ENCODE peak calls at places on chromosomes 13 and 19, in nine cellular contexts. One of them, this sample, is unnamed.
A peak's percentile ranks its signal among the peaks of the same experiment; 100 is the strongest.

GRCh38 chr13:102779426-102780159 is 6.0 kb upstream of the TEX30 start:
- DNase-seq in iPS DF 6.9: no peak
- DNase-seq in adipocyte: no peak
- DNase-seq in uterus: no peak
- DNase-seq in DND-41: peak; percentile 45
- DNase-seq in lung: no peak
- DNase-seq in aorta: no peak
- DNase-seq in lower lobe of right lung: no peak
- DNase-seq in ovary: no peak
- DNase-seq in this sample: no peak

GRCh38 chr13:30618186-30618937 is 642 bp downstream of the USPL1 start:
- DNase-seq in iPS DF 6.9: no peak
- DNase-seq in adipocyte: peak; percentile 54
- DNase-seq in uterus: no peak
- DNase-seq in DND-41: peak; percentile 40
- DNase-seq in lung: no peak
- DNase-seq in aorta: peak; percentile 50
- DNase-seq in lower lobe of right lung: peak; percentile 51
- DNase-seq in ovary: peak; percentile 46
- DNase-seq in this sample: no peak

GRCh38 chr13:29991343-29991742 is 140.9 kb upstream of the UBL3 start:
- DNase-seq in iPS DF 6.9: no peak
- DNase-seq in adipocyte: peak; percentile 50
- DNase-seq in uterus: no peak
- DNase-seq in DND-41: no peak
- DNase-seq in lung: no peak
- DNase-seq in aorta: no peak
- DNase-seq in lower lobe of right lung: no peak
- DNase-seq in ovary: no peak
- DNase-seq in this sample: no peak

GRCh38 chr19:46974181-46974580 is 45.5 kb upstream of the NPAS1 start:
- DNase-seq in iPS DF 6.9: no peak
- DNase-seq in adipocyte: no peak
- DNase-seq in uterus: no peak
- DNase-seq in DND-41: no peak
- DNase-seq in lung: no peak
- DNase-seq in aorta: no peak
- DNase-seq in lower lobe of right lung: no peak
- DNase-seq in ovary: no peak
- DNase-seq in this sample: no peak

GRCh38 chr13:76213423-76213904 is 577.3 kb downstream of the LMO7 start:
- DNase-seq in iPS DF 6.9: no peak
- DNase-seq in adipocyte: no peak
- DNase-seq in uterus: no peak
- DNase-seq in DND-41: no peak
- DNase-seq in lung: no peak
- DNase-seq in aorta: no peak
- DNase-seq in lower lobe of right lung: no peak
- DNase-seq in ovary: no peak
- DNase-seq in this sample: no peak

GRCh38 chr13:19845758-19846157 is 17.7 kb downstream of the ZMYM5 start:
- DNase-seq in iPS DF 6.9: no peak
- DNase-seq in adipocyte: peak; percentile 93
- DNase-seq in uterus: peak; percentile 75
- DNase-seq in DND-41: no peak
- DNase-seq in lung: no peak
- DNase-seq in aorta: peak; percentile 48
- DNase-seq in lower lobe of right lung: no peak
- DNase-seq in ovary: peak; percentile 34
- DNase-seq in this sample: no peak

GRCh38 chr13:112451512-112452379 is 75.6 kb downstream of the SPACA7 start:
- DNase-seq in iPS DF 6.9: no peak
- DNase-seq in adipocyte: no peak
- DNase-seq in uterus: no peak
- DNase-seq in DND-41: no peak
- DNase-seq in lung: peak; percentile 23
- DNase-seq in aorta: no peak
- DNase-seq in lower lobe of right lung: no peak
- DNase-seq in ovary: no peak
- DNase-seq in this sample: no peak

GRCh38 chr19:17648097-17648660 is 40.0 kb downstream of the UNC13A start:
- DNase-seq in iPS DF 6.9: no peak
- DNase-seq in adipocyte: no peak
- DNase-seq in uterus: no peak
- DNase-seq in DND-41: no peak
- DNase-seq in lung: no peak
- DNase-seq in aorta: no peak
- DNase-seq in lower lobe of right lung: peak; percentile 30
- DNase-seq in ovary: no peak
- DNase-seq in this sample: no peak

GRCh38 chr13:83878691-83879410 is 3.4 kb downstream of the SLITRK1 start:
- DNase-seq in iPS DF 6.9: no peak
- DNase-seq in adipocyte: no peak
- DNase-seq in uterus: no peak
- DNase-seq in DND-41: no peak
- DNase-seq in lung: no peak
- DNase-seq in aorta: no peak
- DNase-seq in lower lobe of right lung: no peak
- DNase-seq in ovary: no peak
- DNase-seq in this sample: no peak

GRCh38 chr19:16569609-16570320 is 2.5 kb downstream of the SLC35E1 start:
- DNase-seq in iPS DF 6.9: no peak
- DNase-seq in adipocyte: no peak
- DNase-seq in uterus: no peak
- DNase-seq in DND-41: no peak
- DNase-seq in lung: peak; percentile 68
- DNase-seq in aorta: no peak
- DNase-seq in lower lobe of right lung: peak; percentile 73
- DNase-seq in ovary: no peak
- DNase-seq in this sample: peak; percentile 56
- H3K4me1 ChIP-seq in iPS DF 6.9: no peaks in the 10 kb centered on the region
- H3K4me1 ChIP-seq in adipocyte: peaks cover 23% of the 10 kb centered on the region
- H3K4me1 ChIP-seq in uterus: peaks cover 7% of the 10 kb centered on the region
- H3K4me1 ChIP-seq in DND-41: peaks cover 86% of the 10 kb centered on the region
- H3K4me1 ChIP-seq in lung: peaks cover 3% of the 10 kb centered on the region
- H3K4me1 ChIP-seq in aorta: no peaks in the 10 kb centered on the region
- H3K4me1 ChIP-seq in lower lobe of right lung: peaks cover 71% of the 10 kb centered on the region
- H3K4me1 ChIP-seq in ovary: peaks cover 15% of the 10 kb centered on the region
- H3K4me1 ChIP-seq in this sample: peaks cover 29% of the 10 kb centered on the region

GRCh38 chr13:114116734-114117133 is 15.7 kb downstream of the RASA3 start:
- DNase-seq in iPS DF 6.9: no peak
- DNase-seq in adipocyte: no peak
- DNase-seq in uterus: peak; percentile 3
- DNase-seq in DND-41: no peak
- DNase-seq in lung: no peak
- DNase-seq in aorta: peak; percentile 16
- DNase-seq in lower lobe of right lung: no peak
- DNase-seq in ovary: peak; percentile 3
- DNase-seq in this sample: no peak
- H3K4me1 ChIP-seq in iPS DF 6.9: peaks cover 14% of the 10 kb centered on the region
- H3K4me1 ChIP-seq in adipocyte: peaks cover 39% of the 10 kb centered on the region
- H3K4me1 ChIP-seq in uterus: peaks cover 6% of the 10 kb centered on the region
- H3K4me1 ChIP-seq in DND-41: peaks cover 46% of the 10 kb centered on the region
- H3K4me1 ChIP-seq in lung: no peaks in the 10 kb centered on the region
- H3K4me1 ChIP-seq in aorta: no peaks in the 10 kb centered on the region
- H3K4me1 ChIP-seq in lower lobe of right lung: peaks cover 35% of the 10 kb centered on the region
- H3K4me1 ChIP-seq in ovary: peaks cover 2% of the 10 kb centered on the region
- H3K4me1 ChIP-seq in this sample: peaks cover 12% of the 10 kb centered on the region

GRCh38 chr19:1911098-1911497 is 5.9 kb downstream of the ADAT3 start:
- DNase-seq in iPS DF 6.9: no peak
- DNase-seq in adipocyte: no peak
- DNase-seq in uterus: no peak
- DNase-seq in DND-41: no peak
- DNase-seq in lung: no peak
- DNase-seq in aorta: no peak
- DNase-seq in lower lobe of right lung: no peak
- DNase-seq in ovary: no peak
- DNase-seq in this sample: no peak
- H3K4me1 ChIP-seq in iPS DF 6.9: no peaks in the 10 kb centered on the region
- H3K4me1 ChIP-seq in adipocyte: peaks cover 13% of the 10 kb centered on the region
- H3K4me1 ChIP-seq in uterus: no peaks in the 10 kb centered on the region
- H3K4me1 ChIP-seq in DND-41: peaks cover 16% of the 10 kb centered on the region
- H3K4me1 ChIP-seq in lung: no peaks in the 10 kb centered on the region
- H3K4me1 ChIP-seq in aorta: no peaks in the 10 kb centered on the region
- H3K4me1 ChIP-seq in lower lobe of right lung: peaks cover 43% of the 10 kb centered on the region
- H3K4me1 ChIP-seq in ovary: peaks cover 16% of the 10 kb centered on the region
- H3K4me1 ChIP-seq in this sample: no peaks in the 10 kb centered on the region

DNA sequence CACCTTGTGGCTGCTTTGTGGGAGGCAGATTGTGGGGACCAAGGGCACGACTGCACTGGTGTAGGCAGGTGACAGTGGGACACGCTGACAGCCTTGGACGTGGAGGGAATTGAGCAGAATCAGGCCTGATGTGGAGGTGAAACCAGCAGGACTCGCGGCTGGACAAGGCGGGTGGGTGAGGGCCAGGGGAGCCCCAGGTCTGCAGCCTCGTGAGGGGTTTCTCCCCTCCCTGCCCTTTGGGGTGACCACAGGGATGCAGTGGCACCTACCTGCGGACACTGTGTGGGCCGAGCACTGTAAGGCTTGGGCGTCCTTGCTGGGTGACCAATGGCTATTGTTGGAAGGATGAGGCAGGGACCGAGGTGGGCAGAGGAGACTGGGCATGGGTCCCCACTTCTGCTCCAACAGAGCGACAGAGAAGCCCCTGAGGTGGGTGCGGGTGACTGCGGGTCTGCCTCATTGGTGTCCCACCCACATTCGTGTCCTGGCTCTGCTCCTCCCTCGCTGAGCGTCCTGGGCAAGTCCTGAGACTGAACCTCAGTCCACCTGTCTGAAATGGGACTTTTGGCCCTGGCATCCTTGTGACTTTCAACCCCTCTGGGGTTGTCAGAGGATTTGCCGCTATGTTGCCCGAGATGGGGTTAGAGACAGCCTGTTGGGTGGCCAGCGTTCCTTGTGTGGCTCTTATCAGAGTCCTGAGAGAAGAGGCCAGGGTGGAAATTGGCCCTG is 30.5 kb downstream of the DNM2 start:
- DNase-seq in iPS DF 6.9: no peak
- DNase-seq in adipocyte: no peak
- DNase-seq in uterus: no peak
- DNase-seq in DND-41: no peak
- DNase-seq in lung: no peak
- DNase-seq in aorta: no peak
- DNase-seq in lower lobe of right lung: no peak
- DNase-seq in ovary: no peak
- DNase-seq in this sample: no peak
- H3K4me1 ChIP-seq in iPS DF 6.9: peaks cover 3% of the 10 kb centered on the region
- H3K4me1 ChIP-seq in adipocyte: peaks cover 34% of the 10 kb centered on the region
- H3K4me1 ChIP-seq in uterus: peaks cover 20% of the 10 kb centered on the region
- H3K4me1 ChIP-seq in DND-41: no peaks in the 10 kb centered on the region
- H3K4me1 ChIP-seq in lung: peaks cover 12% of the 10 kb centered on the region
- H3K4me1 ChIP-seq in aorta: no peaks in the 10 kb centered on the region
- H3K4me1 ChIP-seq in lower lobe of right lung: peaks cover 87% of the 10 kb centered on the region
- H3K4me1 ChIP-seq in ovary: peaks cover 21% of the 10 kb centered on the region
- H3K4me1 ChIP-seq in this sample: peaks cover 53% of the 10 kb centered on the region

GRCh38 chr19:1362385-1363257 is 21.1 kb upstream of the NDUFS7 start:
- DNase-seq in iPS DF 6.9: no peak
- DNase-seq in adipocyte: no peak
- DNase-seq in uterus: no peak
- DNase-seq in DND-41: no peak
- DNase-seq in lung: no peak
- DNase-seq in aorta: no peak
- DNase-seq in lower lobe of right lung: no peak
- DNase-seq in ovary: no peak
- DNase-seq in this sample: no peak

GRCh38 chr19:1360818-1361461 is 22.8 kb upstream of the NDUFS7 start:
- DNase-seq in iPS DF 6.9: no peak
- DNase-seq in adipocyte: peak; percentile 78
- DNase-seq in uterus: peak; percentile 78
- DNase-seq in DND-41: no peak
- DNase-seq in lung: peak; percentile 48
- DNase-seq in aorta: peak; percentile 84
- DNase-seq in lower lobe of right lung: no peak
- DNase-seq in ovary: peak; percentile 91
- DNase-seq in this sample: no peak

GRCh38 chr19:1363599-1363998 is 20.1 kb upstream of the NDUFS7 start:
- DNase-seq in iPS DF 6.9: no peak
- DNase-seq in adipocyte: no peak
- DNase-seq in uterus: no peak
- DNase-seq in DND-41: no peak
- DNase-seq in lung: no peak
- DNase-seq in aorta: no peak
- DNase-seq in lower lobe of right lung: no peak
- DNase-seq in ovary: no peak
- DNase-seq in this sample: no peak

GRCh38 chr19:1360126-1360817 is 23.4 kb upstream of the NDUFS7 start:
- DNase-seq in iPS DF 6.9: no peak
- DNase-seq in adipocyte: no peak
- DNase-seq in uterus: no peak
- DNase-seq in DND-41: no peak
- DNase-seq in lung: no peak
- DNase-seq in aorta: no peak
- DNase-seq in lower lobe of right lung: no peak
- DNase-seq in ovary: no peak
- DNase-seq in this sample: no peak

DNA sequence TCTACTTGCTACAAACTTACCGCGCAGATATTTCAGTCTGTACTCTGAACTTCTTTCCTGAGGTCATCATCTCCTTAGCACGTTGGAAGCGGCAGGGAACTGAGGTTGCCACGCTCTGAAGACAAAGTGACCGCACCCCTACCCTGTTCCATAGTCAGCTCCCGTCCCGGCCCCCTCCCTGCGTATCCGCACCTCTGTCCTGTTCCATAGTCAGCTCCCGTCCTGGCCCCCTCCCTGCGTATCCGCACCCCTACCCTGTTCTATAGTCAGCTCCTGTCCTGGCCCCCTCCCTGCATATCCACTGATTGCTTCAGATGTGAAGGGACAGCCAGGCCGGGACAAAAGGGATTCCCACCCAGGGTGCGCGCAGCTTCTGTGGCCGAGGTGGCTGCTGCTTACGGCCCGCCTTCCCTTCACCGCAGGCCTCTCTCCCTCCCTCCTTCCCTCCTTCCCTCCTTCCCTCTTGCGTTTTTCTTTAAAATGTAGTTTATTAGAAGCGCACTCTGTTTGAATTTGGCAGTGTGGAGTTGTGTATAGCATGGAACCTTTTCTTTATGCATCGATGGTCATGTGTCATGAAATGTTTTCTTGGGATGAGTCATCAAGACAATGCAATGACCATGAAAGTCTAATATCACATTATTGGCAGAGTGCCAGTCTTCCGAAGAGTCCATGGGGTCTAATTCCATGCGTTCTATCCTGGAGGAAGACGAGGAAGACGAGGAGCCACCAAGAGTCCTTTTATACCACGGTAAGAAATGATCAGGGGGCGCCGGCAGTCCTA is 21.9 kb upstream of the NDUFS7 start:
- DNase-seq in iPS DF 6.9: no peak
- DNase-seq in adipocyte: peak; percentile 76
- DNase-seq in uterus: no peak
- DNase-seq in DND-41: no peak
- DNase-seq in lung: no peak
- DNase-seq in aorta: no peak
- DNase-seq in lower lobe of right lung: no peak
- DNase-seq in ovary: no peak
- DNase-seq in this sample: no peak
- H3K4me1 ChIP-seq in iPS DF 6.9: no peaks in the 10 kb centered on the region
- H3K4me1 ChIP-seq in adipocyte: peaks cover 30% of the 10 kb centered on the region
- H3K4me1 ChIP-seq in uterus: peaks cover 19% of the 10 kb centered on the region
- H3K4me1 ChIP-seq in DND-41: peaks cover 16% of the 10 kb centered on the region
- H3K4me1 ChIP-seq in lung: no peaks in the 10 kb centered on the region
- H3K4me1 ChIP-seq in aorta: no peaks in the 10 kb centered on the region
- H3K4me1 ChIP-seq in lower lobe of right lung: peaks cover 33% of the 10 kb centered on the region
- H3K4me1 ChIP-seq in ovary: peaks cover 20% of the 10 kb centered on the region
- H3K4me1 ChIP-seq in this sample: peaks cover 10% of the 10 kb centered on the region

GRCh38 chr13:46627462-46627861 is 74.5 kb downstream of the LRCH1 start:
- DNase-seq in iPS DF 6.9: no peak
- DNase-seq in adipocyte: no peak
- DNase-seq in uterus: no peak
- DNase-seq in DND-41: no peak
- DNase-seq in lung: no peak
- DNase-seq in aorta: no peak
- DNase-seq in lower lobe of right lung: no peak
- DNase-seq in ovary: no peak
- DNase-seq in this sample: no peak
- H3K4me1 ChIP-seq in iPS DF 6.9: peaks cover 10% of the 10 kb centered on the region
- H3K4me1 ChIP-seq in adipocyte: peaks cover 10% of the 10 kb centered on the region
- H3K4me1 ChIP-seq in uterus: no peaks in the 10 kb centered on the region
- H3K4me1 ChIP-seq in DND-41: peaks cover 20% of the 10 kb centered on the region
- H3K4me1 ChIP-seq in lung: peaks cover 26% of the 10 kb centered on the region
- H3K4me1 ChIP-seq in aorta: peaks cover 10% of the 10 kb centered on the region
- H3K4me1 ChIP-seq in lower lobe of right lung: peaks cover 33% of the 10 kb centered on the region
- H3K4me1 ChIP-seq in ovary: peaks cover 3% of the 10 kb centered on the region
- H3K4me1 ChIP-seq in this sample: peaks cover 18% of the 10 kb centered on the region